ENCODE peak calls at places on chromosomes 12 and 14, in four cellular contexts. I is thoracic aorta; H is stomach; P is naive thymus-derived CD4-positive, alpha-beta T cell. S is an unnamed sample.

GRCh38 chr12:25979563-25979962 is 21.1 kb downstream of the RASSF8 start:
- DNase-seq in P (no peak), I (no peak), H (no peak), S (no peak)

GRCh38 chr12:14514154-14514842 is 53.4 kb downstream of the PLBD1 start:
- DNase-seq in P (no peak), H (peak; percentile 72), I (no peak), S (peak; percentile 66)

GRCh38 chr12:124867389-124867930 is 3.8 kb upstream of the SCARB1 start:
- DNase-seq in P (no peak), H (peak; percentile 39), I (no peak), S (no peak)

GRCh38 chr14:22532345-22533056 is 56.5 kb downstream of the DAD1 start:
- DNase-seq in P (no peak), I (no peak), H (no peak), S (no peak)

GRCh38 chr14:83255727-83256090 is 1722.1 kb upstream of the SEL1L start:
- DNase-seq in P (no peak), H (no peak), I (no peak), S (no peak)

GRCh38 chr12:123948401-123949117 is 24.1 kb downstream of the CCDC92 start:
- DNase-seq in H (no peak), P (no peak), I (no peak), S (no peak)

GRCh38 chr12:77830502-77830901 is at the start of gene NAV3:
- DNase-seq in H (no peak), P (no peak), I (no peak), S (no peak)

GRCh38 chr12:113524495-113524894 is 52.8 kb upstream of the LHX5 start:
- DNase-seq in H (no peak), I (no peak), P (no peak), S (peak; percentile 88)

GRCh38 chr12:77845831-77846230 is 15.1 kb downstream of the NAV3 start:
- DNase-seq in H (no peak), I (no peak), P (no peak), S (no peak)

GRCh38 chr14:93086441-93087055 is 29.2 kb downstream of the ITPK1 start:
- DNase-seq in I (no peak), H (no peak), P (no peak), S (no peak)

GRCh38 chr14:31932675-31933074 is 144.4 kb upstream of the ARHGAP5 start:
- DNase-seq in P (no peak), H (no peak), I (no peak), S (peak; percentile 57)

GRCh38 chr12:51246254-51246853 is 7.7 kb downstream of the DAZAP2 start:
- DNase-seq in H (no peak), P (no peak), I (no peak), S (peak; percentile 55)

GRCh38 chr14:39083127-39083526 is 19.9 kb downstream of the SEC23A start:
- DNase-seq in I (no peak), P (no peak), H (no peak), S (no peak)

GRCh38 chr12:122880668-122881067 is 15.3 kb downstream of the VPS37B start:
- DNase-seq in H (no peak), I (no peak), P (no peak), S (peak; percentile 80)

GRCh38 chr14:90288646-90289355 is 32.4 kb downstream of the PSMC1 start:
- DNase-seq in H (no peak), P (no peak), I (no peak), S (no peak)

GRCh38 chr12:56298828-56299227 is 1.3 kb downstream of the CS start:
- DNase-seq in I (no peak), P (no peak), H (no peak), S (no peak)

GRCh38 chr12:100758083-100758482 is 36.5 kb upstream of the ANO4 start:
- DNase-seq in P (no peak), H (no peak), I (no peak), S (no peak)

GRCh38 chr14:46580941-46581671 is 70.5 kb downstream of the RPL10L start:
- DNase-seq in P (no peak), H (no peak), I (no peak), S (peak; percentile 69)

GRCh38 chr14:89750909-89751502 is 203.5 kb downstream of the EFCAB11 start:
- DNase-seq in P (no peak), I (no peak), H (no peak), S (no peak)

GRCh38 chr14:88252536-88252935 is 70.5 kb downstream of the KCNK10 start:
- DNase-seq in H (no peak), I (no peak), P (no peak), S (no peak)

GRCh38 chr12:2596441-2596840 is 198.3 kb upstream of the FKBP4 start:
- DNase-seq in I (no peak), P (no peak), H (no peak), S (no peak)

GRCh38 chr12:132593938-132594358 is 16.4 kb downstream of the LRCOL1 start:
- DNase-seq in P (no peak), I (peak; percentile 34), H (peak; percentile 95), S (peak; percentile 94)

GRCh38 chr12:84058136-84058535 is 854.5 kb downstream of the SLC6A15 start:
- DNase-seq in P (no peak), H (no peak), I (no peak), S (no peak)

GRCh38 chr14:93655078-93655750 is 133.1 kb downstream of the PRIMA1 start:
- DNase-seq in P (no peak), I (no peak), H (no peak), S (peak; percentile 67)

GRCh38 chr12:103431950-103432349 is 63.8 kb downstream of the C12orf42 start:
- DNase-seq in P (no peak), I (no peak), H (no peak), S (no peak)
- H3K4me3 ChIP-seq in P (no peak overlapping the region), I (no peak overlapping the region), H (no peak overlapping the region), S (no peak overlapping the region)

DNA sequence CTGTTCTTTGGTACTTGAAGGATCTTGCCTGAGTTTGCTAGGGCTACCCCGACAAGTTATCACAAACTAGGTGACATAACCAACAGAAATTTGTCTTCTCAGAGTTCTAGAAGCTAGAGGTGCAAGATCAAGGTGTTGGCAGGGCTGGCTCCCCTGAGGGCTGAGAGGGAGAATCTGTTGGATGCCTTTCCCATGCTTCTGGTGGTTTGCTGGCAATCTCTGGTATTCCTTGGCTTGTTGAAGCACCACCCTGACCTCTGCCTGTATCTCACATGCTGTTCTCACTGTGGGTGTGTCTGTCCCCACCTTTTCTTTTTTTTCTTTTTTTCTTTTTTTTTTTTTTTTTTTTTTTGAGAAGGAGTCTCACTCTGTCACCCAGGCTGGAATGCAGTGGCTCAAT is 81.2 kb downstream of the VCPKMT start:
- DNase-seq in I (no peak), H (no peak), P (no peak), S (no peak)
- H3K27ac ChIP-seq in I (no peak overlapping the region), H (no peak overlapping the region), P (no peak overlapping the region), S (no peak overlapping the region)

GRCh38 chr12:116050266-116050665 is 227.2 kb downstream of the MED13L start:
- DNase-seq in I (no peak), H (no peak), P (no peak), S (no peak)
- H3K4me1 ChIP-seq in I (peaks cover 50% of the 10 kb centered on the region), H (peaks cover 15% of the 10 kb centered on the region), P (no peaks in the 10 kb centered on the region), S (no peaks in the 10 kb centered on the region)

GRCh38 chr12:5251092-5251491 is 180.8 kb upstream of the NTF3 start:
- DNase-seq in H (no peak), P (no peak), I (no peak), S (no peak)

GRCh38 chr12:5251786-5252185 is 180.1 kb upstream of the NTF3 start:
- DNase-seq in I (no peak), P (no peak), H (no peak), S (no peak)

GRCh38 chr12:5246196-5246595 is 185.7 kb upstream of the NTF3 start:
- DNase-seq in P (no peak), I (no peak), H (no peak), S (peak; percentile 86)

GRCh38 chr12:5247144-5247543 is 184.8 kb upstream of the NTF3 start:
- DNase-seq in H (no peak), P (no peak), I (no peak), S (peak; percentile 60)

GRCh38 chr12:5248230-5248629 is 183.7 kb upstream of the NTF3 start:
- DNase-seq in I (no peak), H (no peak), P (no peak), S (no peak)
- H3K4me3 ChIP-seq in I (no peak overlapping the region), H (no peak overlapping the region), P (no peak overlapping the region), S (no peak overlapping the region)

GRCh38 chr12:20345866-20346265 is 22.5 kb upstream of the PDE3A start:
- DNase-seq in P (no peak), H (no peak), I (no peak), S (no peak)
- H3K27ac ChIP-seq in P (no peak overlapping the region), H (no peak overlapping the region), I (no peak overlapping the region), S (no peak overlapping the region)